ENCODE peak calls at places on chromosomes 7 and 10, in seven cellular contexts. B is PC-9, V is hepatocyte, C is GM23338, D is DND-41, R is A673, S is neural progenitor cell. F is an unnamed sample.

GRCh38 chr7:47422631-47423030 is 159.3 kb downstream of the TNS3 start:
- DNase-seq in B (no peak), V (no peak), C (no peak), D (no peak), R (no peak), S (no peak), F (no peak)

GRCh38 chr7:135673360-135673706 is 11.0 kb downstream of the STMP1 start:
- DNase-seq in B (no peak), V (no peak), C (no peak), D (no peak), R (no peak), S (no peak), F (peak; percentile 69)

GRCh38 chr10:94225589-94225988 is 137.2 kb downstream of the NOC3L start:
- DNase-seq in B (no peak), V (no peak), C (peak; percentile 56), D (no peak), R (no peak), S (no peak), F (peak; percentile 20)

GRCh38 chr7:36979810-36980248 is 255.5 kb upstream of the AOAH start:
- DNase-seq in B (no peak), V (peak; percentile 61), C (no peak), D (no peak), R (no peak), S (no peak), F (no peak)

GRCh38 chr7:34748244-34749039 is 90.4 kb downstream of the NPSR1 start:
- DNase-seq in B (peak; percentile 95), V (peak; percentile 81), C (peak; percentile 14), D (no peak), R (peak; percentile 57), S (no peak), F (peak; percentile 67)

GRCh38 chr7:105352018-105352612 is 36.6 kb downstream of the SRPK2 start:
- DNase-seq in B (peak; percentile 37), V (peak; percentile 39), C (no peak), D (peak; percentile 85), R (peak; percentile 75), S (no peak), F (peak; percentile 93)

GRCh38 chr7:139860090-139860773 is 31.2 kb downstream of the TBXAS1 start:
- DNase-seq in B (no peak), V (no peak), C (no peak), D (no peak), R (no peak), S (no peak), F (no peak)

GRCh38 chr7:106257752-106258151 is 27.0 kb downstream of the NAMPT start:
- DNase-seq in B (no peak), V (no peak), C (no peak), D (no peak), R (no peak), S (no peak), F (no peak)

GRCh38 chr10:89327803-89328441 is at the start of gene IFIT3:
- DNase-seq in B (peak; percentile 36), V (peak; percentile 70), C (no peak), D (peak; percentile 50), R (peak; percentile 91), S (no peak), F (peak; percentile 92)

GRCh38 chr10:3774018-3774813 is 10.8 kb downstream of the KLF6 start:
- DNase-seq in B (no peak), V (peak; percentile 56), C (no peak), D (no peak), R (no peak), S (no peak), F (peak; percentile 67)

GRCh38 chr7:76408121-76408560 is 1.4 kb downstream of the SSC4D start:
- DNase-seq in B (no peak), V (no peak), C (no peak), D (no peak), R (no peak), S (no peak), F (no peak)

GRCh38 chr10:3420527-3421469 is 248.2 kb upstream of the PITRM1 start:
- DNase-seq in B (no peak), V (no peak), C (no peak), D (no peak), R (no peak), S (no peak), F (no peak)

GRCh38 chr7:72281325-72281724 is 130.8 kb downstream of the CALN1 start:
- DNase-seq in B (no peak), V (no peak), C (no peak), D (peak; percentile 19), R (no peak), S (no peak), F (no peak)

GRCh38 chr10:93751832-93752231 is 5.9 kb upstream of the LGI1 start:
- DNase-seq in B (peak; percentile 8), V (peak; percentile 61), C (peak; percentile 72), D (no peak), R (peak; percentile 39), S (peak; percentile 70), F (peak; percentile 49)

GRCh38 chr7:82172896-82173295 is 270.7 kb downstream of the CACNA2D1 start:
- DNase-seq in B (no peak), V (no peak), C (no peak), D (no peak), R (peak; percentile 24), S (no peak), F (no peak)

GRCh38 chr7:8261711-8262695 is at the start of gene ICA1:
- DNase-seq in B (peak; percentile 89), V (peak; percentile 90), C (peak; percentile 89), D (no peak), R (peak; percentile 20), S (peak; percentile 91), F (peak; percentile 48)

GRCh38 chr7:8263048-8263447 is 1.1 kb upstream of the ICA1 start:
- DNase-seq in B (no peak), V (no peak), C (no peak), D (no peak), R (no peak), S (no peak), F (no peak)

GRCh38 chr7:8258734-8259133 is 3.2 kb downstream of the ICA1 start:
- DNase-seq in B (no peak), V (no peak), C (no peak), D (no peak), R (no peak), S (no peak), F (no peak)

GRCh38 chr7:8259586-8260222 is 2.3 kb downstream of the ICA1 start:
- DNase-seq in B (no peak), V (no peak), C (no peak), D (no peak), R (no peak), S (no peak), F (no peak)

DNA sequence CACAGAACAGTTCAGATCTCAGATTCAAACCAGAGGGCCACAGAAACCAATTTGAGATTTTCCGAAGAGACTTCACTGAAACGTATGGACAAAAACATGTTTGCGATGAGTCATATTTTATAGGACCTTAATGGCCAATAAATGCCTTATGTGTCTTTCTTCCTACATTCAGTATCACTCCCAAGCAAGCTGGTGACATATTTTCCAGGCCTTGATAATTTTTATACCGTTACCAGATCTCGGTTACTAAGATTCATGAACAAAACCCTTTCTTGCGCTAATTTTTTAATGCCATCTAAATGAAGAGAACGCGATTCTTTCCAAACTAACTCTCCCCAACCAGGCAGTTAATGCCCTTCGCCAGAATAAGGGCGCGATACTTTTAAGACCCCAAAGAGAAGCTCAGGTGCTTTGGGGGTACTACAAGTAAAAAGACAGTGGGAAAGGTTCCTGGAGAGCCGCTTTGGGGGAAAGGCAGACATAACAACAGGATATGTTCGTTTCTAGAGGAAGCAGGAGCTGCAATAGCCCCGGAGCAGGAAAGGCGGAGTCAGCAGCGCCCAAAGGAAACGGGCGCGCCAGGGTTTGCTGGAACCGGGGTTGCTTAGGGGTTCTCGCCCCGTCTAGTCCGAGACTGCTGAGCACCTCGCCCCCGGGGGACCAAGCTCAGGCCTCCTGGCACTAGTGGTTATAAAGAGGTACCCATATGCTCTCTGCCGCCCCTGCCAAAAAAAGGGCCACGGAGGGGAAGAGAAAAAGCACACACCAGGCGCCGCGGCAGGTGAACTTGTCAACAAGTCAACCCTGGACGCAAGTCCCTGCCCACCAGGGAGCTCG is 878 bp downstream of the ICA1 start:
- DNase-seq in B (peak; percentile 61), V (peak; percentile 62), C (peak; percentile 51), D (peak; percentile 8), R (no peak), S (peak; percentile 20), F (peak; percentile 18)
- TF ChIP-seq EZH2 in B (no peak), V (no peak), C (no peak), D (peak; percentile 91), R (no peak), S (peak; percentile 35), F (no peak)

GRCh38 chr10:71693377-71693776 is 26.2 kb downstream of the C10orf105 start:
- DNase-seq in B (no peak), V (no peak), C (no peak), D (no peak), R (no peak), S (no peak), F (peak; percentile 10)

GRCh38 chr10:71695502-71696476 is 23.8 kb downstream of the C10orf105 start:
- DNase-seq in B (no peak), V (no peak), C (no peak), D (no peak), R (no peak), S (no peak), F (no peak)

GRCh38 chr10:71692598-71693307 is 26.8 kb downstream of the C10orf105 start:
- DNase-seq in B (no peak), V (no peak), C (no peak), D (no peak), R (no peak), S (no peak), F (no peak)

GRCh38 chr10:71694039-71694471 is 25.5 kb downstream of the C10orf105 start:
- DNase-seq in B (no peak), V (no peak), C (no peak), D (no peak), R (no peak), S (no peak), F (no peak)

GRCh38 chr10:71694567-71694968 is 25.0 kb downstream of the C10orf105 start:
- DNase-seq in B (no peak), V (no peak), C (no peak), D (peak; percentile 32), R (no peak), S (no peak), F (no peak)
- H3K4me1 ChIP-seq in B (peaks cover 27% of the 10 kb centered on the region), V (no peaks in the 10 kb centered on the region), C (no peaks in the 10 kb centered on the region), D (peaks cover 4% of the 10 kb centered on the region), R (no peaks in the 10 kb centered on the region), S (peaks cover 3% of the 10 kb centered on the region), F (no peaks in the 10 kb centered on the region)

DNA sequence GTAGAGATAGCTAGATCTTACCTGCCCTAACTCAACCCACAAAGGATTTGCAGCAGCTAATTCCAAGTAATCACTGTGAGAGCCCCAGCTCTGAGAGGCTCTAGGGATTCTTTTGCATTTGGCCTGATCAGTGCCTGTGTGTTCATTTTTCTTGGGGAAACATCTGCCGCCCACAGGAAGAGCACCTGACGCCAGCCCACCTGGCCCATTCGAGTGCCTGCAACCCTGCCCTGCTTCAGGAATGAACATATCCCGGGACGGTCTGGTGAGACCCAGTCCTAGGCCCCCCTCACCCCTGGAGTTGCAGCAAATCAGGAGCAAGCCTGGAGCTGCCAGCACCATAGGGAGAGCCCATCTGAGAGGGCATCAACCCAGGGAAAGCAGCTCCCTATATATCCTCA is 38.8 kb downstream of the GSDME start:
- DNase-seq in B (no peak), V (no peak), C (no peak), D (peak; percentile 36), R (no peak), S (peak; percentile 0), F (no peak)
- TF ChIP-seq EZH2 in B (no peak), V (no peak), C (no peak), D (no peak), R (no peak), S (no peak), F (no peak)

GRCh38 chr7:131600578-131600977 is 44.1 kb upstream of the PODXL start:
- DNase-seq in B (no peak), V (no peak), C (peak; percentile 53), D (no peak), R (no peak), S (peak; percentile 76), F (peak; percentile 63)
- H3K4me1 ChIP-seq in B (peaks cover 18% of the 10 kb centered on the region), V (peaks cover 4% of the 10 kb centered on the region), C (peaks cover 20% of the 10 kb centered on the region), D (no peaks in the 10 kb centered on the region), R (peaks cover 5% of the 10 kb centered on the region), S (peaks cover 59% of the 10 kb centered on the region), F (peaks cover 34% of the 10 kb centered on the region)